ENCODE peak calls at places on chromosomes 11 and 22, in five cellular contexts. O, E, F, N and X are unnamed samples.

GRCh38 chr11:94801866-94802460 is 33.8 kb downstream of the AMOTL1 start:
- DNase-seq in E (no peak), O (no peak), N (no peak), F (no peak), X (no peak)

GRCh38 chr11:10540546-10540914 is 457 bp downstream of the RNF141 start:
- DNase-seq in N (peak), O (peak), F (no peak), E (peak), X (no peak)

GRCh38 chr11:77410076-77410827 is 63.6 kb downstream of the PAK1 start:
- DNase-seq in O (no peak), F (no peak), E (no peak), N (peak), X (no peak)

GRCh38 chr22:45208993-45209838 is 31.5 kb downstream of the KIAA0930 start:
- DNase-seq in F (peak), N (peak), E (peak), O (no peak), X (peak)

GRCh38 chr11:89458646-89459045 is 32.5 kb downstream of the NOX4 start:
- DNase-seq in E (no peak), F (no peak), O (no peak), N (no peak), X (no peak)

GRCh38 chr11:31109446-31109845 is 260.1 kb downstream of the DCDC1 start:
- DNase-seq in F (no peak), E (no peak), O (no peak), N (no peak), X (no peak)

GRCh38 chr11:33500331-33500730 is 200.3 kb downstream of the C11orf91 start:
- DNase-seq in N (no peak), E (no peak), F (no peak), O (no peak), X (no peak)

GRCh38 chr22:50189849-50190181 is 4.1 kb downstream of the TRABD start:
- DNase-seq in N (no peak), E (no peak), O (no peak), F (no peak), X (no peak)

GRCh38 chr11:12893787-12894672 is 115.1 kb upstream of the RASSF10 start:
- DNase-seq in O (peak), F (no peak), N (peak), E (peak), X (no peak)

GRCh38 chr11:71406681-71407080 is 41.5 kb downstream of the DHCR7 start:
- DNase-seq in N (peak), O (no peak), E (no peak), F (no peak), X (no peak)

GRCh38 chr22:49212002-49212401 is 615.7 kb downstream of the BRD1 start:
- DNase-seq in E (no peak), F (peak), N (no peak), O (no peak), X (no peak)

GRCh38 chr22:38987171-38987895 is 5.2 kb downstream of the APOBEC3B start:
- DNase-seq in N (no peak), E (no peak), O (no peak), F (no peak), X (no peak)

GRCh38 chr11:2732261-2732939 is 32.6 kb upstream of the KCNQ1OT1 start:
- DNase-seq in F (no peak), N (no peak), E (no peak), O (no peak), X (no peak)

GRCh38 chr11:68328374-68329091 is 16.1 kb downstream of the LRP5 start:
- DNase-seq in F (no peak), N (peak), E (peak), O (no peak), X (no peak)

GRCh38 chr11:122180435-122180834 is 64.4 kb upstream of the BLID start:
- DNase-seq in N (peak), F (no peak), E (peak), O (no peak), X (no peak)

GRCh38 chr11:76823481-76824028 is 37.2 kb upstream of the ACER3 start:
- DNase-seq in O (no peak), N (peak), E (peak), F (no peak), X (no peak)

GRCh38 chr11:61482513-61482912 is 26.0 kb upstream of the LRRC10B start:
- DNase-seq in E (no peak), F (no peak), O (peak), N (peak), X (no peak)

GRCh38 chr22:26573026-26573662 is 16.8 kb downstream of the TPST2 start:
- DNase-seq in F (no peak), E (peak), N (peak), O (no peak), X (peak)

GRCh38 chr22:22999473-22999872 is 70.8 kb upstream of the GNAZ start:
- DNase-seq in N (no peak), E (no peak), O (no peak), F (no peak), X (no peak)

GRCh38 chr22:35489225-35489624 is 51.4 kb upstream of the RASD2 start:
- DNase-seq in F (peak), N (no peak), O (no peak), E (no peak), X (no peak)

GRCh38 chr22:31085928-31086327 is 4.8 kb downstream of the SMTN start:
- DNase-seq in E (no peak), N (no peak), O (no peak), F (no peak), X (no peak)

GRCh38 chr11:27204527-27204926 is 158.5 kb downstream of the CCDC34 start:
- DNase-seq in N (peak), O (no peak), E (no peak), F (no peak), X (no peak)

GRCh38 chr11:18703001-18703763 is 4.6 kb downstream of the TMEM86A start:
- DNase-seq in N (no peak), O (no peak), E (no peak), F (peak), X (no peak)

GRCh38 chr11:29100967-29101366 is 915.9 kb downstream of the KCNA4 start:
- DNase-seq in N (no peak), O (no peak), E (no peak), F (no peak), X (no peak)

GRCh38 chr11:103525069-103525468 is 415.8 kb downstream of the DYNC2H1 start:
- DNase-seq in E (peak), F (no peak), N (no peak), O (no peak), X (no peak)

GRCh38 chr22:50306753-50307749 is at the start of gene PLXNB2:
- DNase-seq in N (peak), O (peak), F (no peak), E (peak), X (no peak)

GRCh38 chr11:2737876-2738275 is 38.1 kb upstream of the KCNQ1OT1 start:
- DNase-seq in E (no peak), N (peak), O (no peak), F (no peak), X (no peak)

GRCh38 chr11:113773092-113773415 is 438 bp downstream of the ZW10 start:
- DNase-seq in N (peak), E (peak), O (peak), F (no peak), X (no peak)

GRCh38 chr11:12179019-12179418 is 68.6 kb downstream of the MICAL2 start:
- DNase-seq in O (peak), F (no peak), N (no peak), E (no peak), X (no peak)

GRCh38 chr11:1948389-1948788 is 1.3 kb downstream of the MRPL23 start:
- DNase-seq in F (no peak), E (no peak), O (no peak), N (no peak), X (no peak)

GRCh38 chr22:46931881-46932280 is 169.4 kb downstream of the TBC1D22A start:
- DNase-seq in F (no peak), N (no peak), O (no peak), E (no peak), X (no peak)

GRCh38 chr22:41302016-41302767 is 867 bp downstream of the ZC3H7B start:
- DNase-seq in O (peak), F (no peak), E (no peak), N (peak), X (peak)

GRCh38 chr11:12045914-12046635 is 37.6 kb upstream of the DKK3 start:
- DNase-seq in O (no peak), N (no peak), F (no peak), E (no peak), X (no peak)

GRCh38 chr11:39641749-39642148 is 1817.7 kb downstream of the LRRC4C start:
- DNase-seq in E (no peak), N (no peak), O (peak), F (no peak), X (no peak)

GRCh38 chr11:69902337-69902736 is 83.1 kb upstream of the FGF3 start:
- DNase-seq in N (no peak), F (peak), E (no peak), O (no peak), X (no peak)

GRCh38 chr11:47278058-47278457 is 8.1 kb downstream of the MADD start:
- DNase-seq in N (no peak), E (peak), O (no peak), F (no peak), X (no peak)

GRCh38 chr11:132456735-132457328 is 1075.5 kb downstream of the OPCML start:
- DNase-seq in N (no peak), F (no peak), O (no peak), E (no peak), X (no peak)

GRCh38 chr22:30754521-30754920 is 59.8 kb downstream of the OSBP2 start:
- DNase-seq in N (no peak), O (no peak), E (no peak), F (no peak), X (no peak)

GRCh38 chr11:37817727-37818270 is 1219.8 kb upstream of the RAG2 start:
- DNase-seq in O (no peak), F (peak), N (no peak), E (peak), X (no peak)
- TF ChIP-seq CTCF in O (no peak), F (no peak), N (no peak), E (no peak), X (no peak)

GRCh38 chr11:120748485-120748814 is 236.9 kb downstream of the GRIK4 start:
- DNase-seq in N (no peak), O (no peak), F (no peak), E (no peak), X (no peak)
- TF ChIP-seq CTCF in N (no peak), O (no peak), F (no peak), E (no peak), X (no peak)

DNA sequence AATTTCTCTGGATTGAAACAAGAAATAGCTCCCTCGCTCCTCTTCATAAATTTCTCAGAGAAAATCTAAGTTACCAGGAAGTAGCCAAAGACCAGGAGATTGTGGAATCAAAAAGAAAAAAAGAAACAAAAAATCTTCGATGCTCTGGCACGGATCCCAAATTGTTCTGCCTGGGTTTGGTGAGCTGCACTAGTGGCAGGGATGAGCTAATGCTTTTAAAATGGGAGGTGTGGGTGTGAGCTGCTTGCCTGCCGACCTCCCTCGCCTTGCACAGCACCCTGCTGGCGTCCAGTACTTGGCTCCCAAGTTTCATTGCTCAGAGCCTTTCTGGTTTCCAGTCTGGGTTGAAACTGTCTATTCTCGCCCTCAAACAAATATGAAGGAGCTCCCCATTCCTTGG is 2.5 kb downstream of the TIMP3 start:
- DNase-seq in N (no peak), F (no peak), E (peak), O (no peak), X (no peak)
- TF ChIP-seq CTCF in N (no peak), F (no peak), E (no peak), O (no peak), X (no peak)

GRCh38 chr11:8070417-8071101 is 10.5 kb upstream of the TUB start:
- DNase-seq in F (no peak), O (peak), E (peak), N (peak), X (no peak)
- TF ChIP-seq CTCF in F (peak), O (peak), E (peak), N (peak), X (no peak)

DNA sequence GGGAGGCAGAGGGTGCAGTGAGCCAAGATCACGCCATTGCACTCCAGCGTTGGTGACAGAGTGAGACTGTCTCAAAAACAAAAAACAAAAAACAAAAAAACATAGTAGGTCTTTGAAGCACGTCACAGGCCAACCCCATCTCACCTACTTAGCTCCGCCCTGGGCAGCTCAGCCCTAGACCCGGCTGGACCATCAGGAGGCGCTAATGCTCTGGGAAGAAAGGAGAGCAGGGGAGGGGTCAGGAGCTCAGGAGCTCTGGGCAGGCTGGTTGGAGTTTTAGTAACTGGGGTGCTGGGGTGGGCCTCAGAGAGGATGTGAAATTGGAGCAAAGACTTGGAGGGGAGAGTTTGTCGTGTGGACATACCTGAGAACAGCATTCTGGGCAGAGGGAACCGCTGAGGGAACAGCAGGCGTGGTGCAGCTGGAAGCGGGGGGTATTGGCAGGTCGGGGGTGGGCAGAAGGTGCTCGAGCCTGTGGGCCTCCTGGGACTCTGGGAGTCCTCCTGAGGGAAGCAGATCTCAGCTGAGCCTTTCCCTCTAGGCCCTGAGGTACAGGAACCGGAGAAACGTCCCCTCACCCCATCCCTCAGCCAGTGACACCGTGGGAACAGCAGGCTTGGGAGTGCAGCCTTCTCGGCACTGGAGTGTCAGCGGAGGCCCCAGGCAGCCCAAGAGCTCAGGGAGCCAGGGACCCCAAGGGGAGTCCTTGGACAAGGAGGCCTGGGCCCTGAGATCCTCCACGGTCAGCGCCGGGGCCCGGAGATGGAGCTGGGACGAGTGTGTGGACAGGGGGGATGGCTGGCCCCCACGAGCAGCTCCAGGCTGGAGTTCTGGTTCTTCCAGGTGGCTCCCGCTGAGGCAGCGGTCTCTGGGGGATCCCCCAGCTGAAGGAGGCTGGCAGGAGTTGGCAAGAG is 2.2 kb upstream of the RPS6KA4 start:
- DNase-seq in F (peak), E (peak), N (peak), O (peak), X (no peak)
- TF ChIP-seq CTCF in F (peak), E (peak), N (peak), O (peak), X (no peak)

GRCh38 chr11:73242291-73243092 is 24.4 kb downstream of the P2RY2 start:
- DNase-seq in E (peak), F (no peak), O (peak), N (peak), X (peak)
- TF ChIP-seq CTCF in E (peak), F (peak), O (peak), N (peak), X (peak)

DNA sequence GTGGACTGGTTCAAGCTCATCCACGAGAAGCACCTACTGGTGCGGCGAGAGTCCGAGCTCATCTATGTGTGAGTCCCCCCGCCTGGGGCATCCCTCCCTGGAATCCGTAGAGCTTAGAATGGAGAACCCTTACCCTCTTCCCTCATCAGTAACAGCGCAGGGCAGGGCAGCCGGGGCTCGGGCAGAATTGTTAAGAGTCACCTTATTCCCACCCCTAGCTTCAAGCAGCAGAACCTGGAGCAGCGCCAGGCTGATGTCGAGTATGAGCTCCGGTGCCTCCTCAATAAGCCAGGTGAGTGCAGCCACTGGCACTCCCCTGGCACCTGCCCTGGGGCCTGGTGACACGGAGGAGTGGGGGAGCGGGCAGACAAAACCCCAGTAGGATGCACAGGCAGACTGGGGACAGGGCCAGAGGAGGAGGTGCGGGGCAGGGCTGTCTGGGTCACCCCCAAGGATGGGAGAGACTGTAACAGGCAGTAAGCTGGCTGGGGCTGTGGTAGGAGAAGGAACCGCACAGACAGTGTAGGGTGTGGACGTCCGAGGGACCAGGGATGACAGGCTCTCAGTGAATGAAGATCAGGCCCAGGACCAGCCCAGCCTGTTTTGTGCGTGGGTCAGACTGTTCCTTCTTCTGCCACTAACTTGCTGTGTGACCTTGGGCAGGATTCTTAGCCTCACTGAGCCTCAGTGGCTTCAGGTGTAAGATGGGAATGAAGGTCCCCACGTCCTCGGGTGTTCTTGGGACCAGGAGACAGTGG is 20.4 kb downstream of the C22orf23 start:
- DNase-seq in E (no peak), N (no peak), F (peak), O (no peak), X (no peak)
- TF ChIP-seq CTCF in E (no peak), N (no peak), F (no peak), O (no peak), X (no peak)

GRCh38 chr11:32188785-32189184 is 97.9 kb downstream of the RCN1 start:
- DNase-seq in F (no peak), O (no peak), E (no peak), N (peak), X (no peak)
- TF ChIP-seq CTCF in F (peak), O (peak), E (peak), N (no peak), X (no peak)

GRCh38 chr11:118263109-118263508 is 988 bp downstream of the MPZL2 start:
- DNase-seq in F (no peak), O (no peak), E (no peak), N (no peak), X (no peak)
- TF ChIP-seq CTCF in F (no peak), O (no peak), E (no peak), N (no peak), X (no peak)

DNA sequence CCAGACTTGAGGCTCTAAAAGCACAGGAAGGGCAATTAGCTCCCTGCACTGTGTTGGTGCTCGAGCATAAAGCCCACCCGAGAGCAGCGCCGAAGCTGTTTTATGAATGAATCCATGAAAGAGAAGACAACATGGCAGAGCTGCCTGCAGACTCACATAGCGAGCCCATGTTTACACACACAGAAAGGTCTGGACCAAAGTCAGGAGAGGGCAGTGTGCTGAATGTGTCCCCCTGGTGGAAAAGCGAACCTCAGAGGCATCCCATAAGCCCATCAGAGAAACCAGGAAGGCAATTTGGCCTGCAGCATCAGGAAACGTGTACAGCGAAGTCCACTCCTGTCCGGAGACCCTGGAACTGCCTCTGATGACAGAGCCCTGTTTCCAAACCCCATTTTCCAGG is 37.1 kb downstream of the CHRDL2 start:
- DNase-seq in N (no peak), F (no peak), E (no peak), O (no peak), X (no peak)
- TF ChIP-seq CTCF in N (no peak), F (peak), E (peak), O (peak), X (no peak)